ENCODE peak calls at places on chromosomes 2 and 18, in six cellular contexts. W, C, D, O, P and N are unnamed samples.

GRCh38 chr2:132950986-132951385 is 281.0 kb upstream of the LYPD1 start:
- DNase-seq in C (no peak), P (peak; percentile 17), D (no peak), O (no peak), W (peak; percentile 77), N (no peak)

GRCh38 chr2:160574472-160575140 is 81.0 kb upstream of the RBMS1 start:
- DNase-seq in D (peak; percentile 71), C (peak; percentile 81), P (no peak), O (no peak), W (no peak), N (peak; percentile 19)

GRCh38 chr2:219001577-219002394 is 8.6 kb upstream of the CRYBA2 start:
- DNase-seq in O (no peak), C (no peak), D (no peak), W (peak; percentile 52), P (peak; percentile 39), N (peak; percentile 95)

GRCh38 chr18:41532344-41533086 is 422.5 kb upstream of the PIK3C3 start:
- DNase-seq in P (peak; percentile 25), C (peak; percentile 33), O (no peak), W (no peak), D (peak; percentile 1), N (peak; percentile 30)

GRCh38 chr2:173187911-173188788 is 112.5 kb downstream of the MAP3K20 start:
- DNase-seq in C (peak; percentile 78), D (peak; percentile 58), W (no peak), P (no peak), O (peak; percentile 43), N (no peak)

GRCh38 chr2:121094845-121095244 is 190.2 kb downstream of the TFCP2L1 start:
- DNase-seq in W (peak; percentile 3), P (no peak), O (no peak), D (no peak), C (no peak), N (no peak)

GRCh38 chr2:234500394-234501006 is 3.6 kb upstream of the ARL4C start:
- DNase-seq in W (peak; percentile 77), C (peak; percentile 81), O (peak; percentile 59), P (peak; percentile 53), D (peak; percentile 72), N (peak; percentile 80)

GRCh38 chr2:102053096-102053495 is 61.3 kb downstream of the IL1R2 start:
- DNase-seq in O (peak; percentile 30), W (no peak), C (no peak), P (no peak), D (no peak), N (no peak)

GRCh38 chr2:61962095-61962984 is 56.9 kb downstream of the COMMD1 start:
- DNase-seq in P (no peak), W (no peak), C (peak; percentile 26), O (no peak), D (no peak), N (peak; percentile 44)

GRCh38 chr18:79203017-79203605 is 133.9 kb downstream of the ATP9B start:
- DNase-seq in W (no peak), D (peak; percentile 39), O (no peak), C (no peak), P (no peak), N (no peak)

GRCh38 chr2:8549273-8549922 is 132.5 kb upstream of the ID2 start:
- DNase-seq in W (no peak), O (no peak), D (no peak), P (no peak), C (no peak), N (no peak)

GRCh38 chr2:219684721-219685689 is 57.6 kb downstream of the SLC4A3 start:
- DNase-seq in O (peak; percentile 56), W (peak; percentile 65), D (peak; percentile 48), P (peak; percentile 42), C (peak; percentile 77), N (peak; percentile 87)

GRCh38 chr2:67719351-67719750 is 322.2 kb downstream of the ETAA1 start:
- DNase-seq in C (no peak), W (no peak), P (no peak), D (no peak), O (no peak), N (no peak)

GRCh38 chr2:130963849-130964793 is 127.4 kb downstream of the ARHGEF4 start:
- DNase-seq in C (peak; percentile 8), P (peak; percentile 85), W (no peak), O (no peak), D (no peak), N (peak; percentile 63)

GRCh38 chr2:134778372-134778771 is 59.6 kb upstream of the TMEM163 start:
- DNase-seq in P (peak; percentile 20), O (no peak), D (no peak), C (no peak), W (no peak), N (no peak)

GRCh38 chr2:207394812-207395534 is 134.8 kb upstream of the CREB1 start:
- DNase-seq in P (no peak), W (no peak), C (peak; percentile 96), D (peak; percentile 97), O (peak; percentile 49), N (peak; percentile 27)

GRCh38 chr2:86765308-86765695 is 25.4 kb downstream of the CD8A start:
- DNase-seq in P (no peak), O (no peak), C (no peak), D (no peak), W (no peak), N (no peak)

GRCh38 chr2:18991177-18992168 is 366.9 kb downstream of the OSR1 start:
- DNase-seq in D (peak; percentile 74), W (no peak), P (no peak), O (peak; percentile 66), C (peak; percentile 76), N (peak; percentile 8)

GRCh38 chr18:24397131-24397693 is 412 bp downstream of the OSBPL1A start:
- DNase-seq in D (peak; percentile 75), O (peak; percentile 78), C (peak; percentile 86), W (peak; percentile 49), P (peak; percentile 82), N (peak; percentile 65)

GRCh38 chr2:108927405-108927804 is 61.6 kb downstream of the EDAR start:
- DNase-seq in W (no peak), D (no peak), C (no peak), P (no peak), O (no peak), N (no peak)

GRCh38 chr2:239934571-239935171 is 90.5 kb downstream of the NDUFA10 start:
- DNase-seq in O (peak; percentile 78), W (no peak), D (peak; percentile 37), P (peak; percentile 90), C (peak; percentile 77), N (peak; percentile 67)

GRCh38 chr18:1302861-1303260 is 398.2 kb downstream of the ADCYAP1 start:
- DNase-seq in D (no peak), W (no peak), P (peak; percentile 14), O (no peak), C (no peak), N (no peak)

GRCh38 chr2:152694161-152694661 is 23.1 kb downstream of the PRPF40A start:
- DNase-seq in P (no peak), C (peak; percentile 89), O (peak; percentile 39), D (peak; percentile 81), W (peak; percentile 84), N (peak; percentile 35)

GRCh38 chr2:82728090-82728489 is 1731.0 kb downstream of the SUCLG1 start:
- DNase-seq in C (no peak), O (no peak), W (no peak), P (no peak), D (no peak), N (no peak)

GRCh38 chr2:38740851-38741541 is 10.2 kb downstream of the SRSF7 start:
- DNase-seq in C (peak; percentile 61), P (peak; percentile 48), W (peak; percentile 48), O (no peak), D (peak; percentile 58), N (peak; percentile 56)

GRCh38 chr2:101341421-101341820 is 32.9 kb upstream of the RNF149 start:
- DNase-seq in C (no peak), P (no peak), D (no peak), O (no peak), W (no peak), N (no peak)

GRCh38 chr2:23578964-23579671 is 194.1 kb downstream of the KLHL29 start:
- DNase-seq in P (no peak), D (no peak), O (no peak), W (no peak), C (no peak), N (no peak)

GRCh38 chr18:12911928-12912703 is 28.1 kb upstream of the PTPN2 start:
- DNase-seq in P (no peak), C (no peak), W (no peak), D (no peak), O (no peak), N (no peak)
- H3K4me3 ChIP-seq in P (no peak overlapping the region), C (no peak overlapping the region), W (no peak overlapping the region), D (no peak overlapping the region), O (no peak overlapping the region), N (no peak overlapping the region)

DNA sequence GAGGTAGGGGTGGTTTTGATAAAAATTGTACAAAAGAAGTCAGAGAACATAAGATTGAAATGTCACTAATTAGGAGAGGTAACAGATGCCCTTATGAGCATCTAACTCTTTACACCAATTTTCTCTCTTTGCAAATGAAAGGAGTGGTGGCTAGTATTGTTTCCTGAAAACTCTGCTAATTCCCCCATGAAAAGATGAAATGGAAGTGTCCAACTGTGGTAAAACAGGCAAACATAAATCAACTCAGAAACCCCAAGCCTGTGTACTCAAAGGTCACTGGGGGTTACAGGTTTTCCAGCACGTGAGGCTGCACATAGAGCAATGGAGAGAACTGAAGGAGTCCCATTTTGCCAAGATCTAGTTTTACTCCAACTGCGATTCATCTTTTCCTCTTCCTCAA is 132.1 kb downstream of the MEIS1 start:
- DNase-seq in W (no peak), P (peak; percentile 22), D (no peak), C (no peak), O (no peak), N (no peak)
- H3K4me3 ChIP-seq in W (no peak overlapping the region), P (no peak overlapping the region), D (no peak overlapping the region), C (no peak overlapping the region), O (no peak overlapping the region), N (no peak overlapping the region)

GRCh38 chr2:122639176-122639575 is 883.7 kb downstream of the TSN start:
- DNase-seq in O (no peak), C (no peak), P (no peak), D (no peak), W (no peak), N (no peak)

GRCh38 chr2:122635649-122636496 is 880.4 kb downstream of the TSN start:
- DNase-seq in C (no peak), W (no peak), P (no peak), D (peak; percentile 13), O (no peak), N (no peak)

GRCh38 chr2:122639721-122640120 is 884.3 kb downstream of the TSN start:
- DNase-seq in W (no peak), P (no peak), D (no peak), C (no peak), O (no peak), N (no peak)

GRCh38 chr2:122634920-122635319 is 879.5 kb downstream of the TSN start:
- DNase-seq in W (no peak), P (no peak), C (no peak), D (no peak), O (no peak), N (no peak)

DNA sequence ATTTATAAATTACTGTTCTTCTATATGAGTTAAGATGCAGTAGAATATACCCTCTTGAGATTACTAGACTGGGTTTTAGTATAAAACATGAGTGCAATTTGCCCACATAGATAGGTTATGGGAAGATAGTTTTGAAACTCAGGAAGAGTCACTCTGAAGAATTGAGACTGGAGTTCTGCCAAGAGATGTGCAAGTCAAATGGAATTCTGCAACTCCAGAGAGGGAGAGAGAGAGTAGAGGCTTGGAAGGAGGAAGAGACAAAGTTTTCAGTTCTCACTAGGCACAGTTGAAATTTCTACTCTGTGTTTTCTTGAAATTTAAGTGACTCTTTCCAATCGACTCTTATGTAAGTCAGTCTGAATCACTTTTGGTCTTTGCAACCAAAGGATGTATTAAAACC is 878.8 kb downstream of the TSN start:
- DNase-seq in C (peak; percentile 90), P (no peak), O (no peak), W (no peak), D (peak; percentile 84), N (peak; percentile 64)
- H3K4me3 ChIP-seq in C (no peak overlapping the region), P (no peak overlapping the region), O (no peak overlapping the region), W (no peak overlapping the region), D (no peak overlapping the region), N (no peak overlapping the region)

GRCh38 chr2:216107760-216108159 is 1.4 kb upstream of the XRCC5 start:
- DNase-seq in D (no peak), O (peak; percentile 44), W (no peak), P (peak; percentile 81), C (no peak), N (peak; percentile 43)
- H3K4me3 ChIP-seq in D (peak overlapping the region; percentile 12), O (no peak overlapping the region), W (no peak overlapping the region), P (peak overlapping the region; percentile 93), C (no peak overlapping the region), N (no peak overlapping the region)